ENCODE peak calls at places on chromosomes 1 and 21, in four cellular contexts. I is prostate gland; S is esophagus squamous epithelium; F is CD4-positive, alpha-beta T cell. C is an unnamed sample.

GRCh38 chr1:203906932-203907331 is 45.5 kb downstream of the SNRPE start:
- DNase-seq in I (no peak), S (no peak), F (no peak), C (no peak)

GRCh38 chr1:224914292-224914900 is 15.1 kb upstream of the DNAH14 start:
- DNase-seq in I (no peak), S (no peak), F (no peak), C (no peak)

GRCh38 chr1:150268342-150268705 is 492 bp downstream of the APH1A start:
- DNase-seq in I (peak; percentile 18), S (no peak), F (peak; percentile 44), C (no peak)

GRCh38 chr1:113536182-113536780 is 146.0 kb downstream of the MAGI3 start:
- DNase-seq in I (no peak), S (no peak), F (no peak), C (no peak)

GRCh38 chr1:62882161-62882560 is 98.2 kb downstream of the ATG4C start:
- DNase-seq in I (no peak), S (no peak), F (no peak), C (no peak)

GRCh38 chr1:66214901-66215300 is 319.1 kb upstream of the SGIP1 start:
- DNase-seq in I (no peak), S (no peak), F (no peak), C (no peak)

GRCh38 chr1:5424802-5425201 is 567.4 kb downstream of the NPHP4 start:
- DNase-seq in I (no peak), S (no peak), F (no peak), C (no peak)

GRCh38 chr1:74502432-74502831 is 10.0 kb downstream of the LRRC53 start:
- DNase-seq in I (no peak), S (no peak), F (no peak), C (no peak)

GRCh38 chr1:1778827-1779675 is 781 bp upstream of the NADK start:
- DNase-seq in I (peak; percentile 72), S (peak; percentile 80), F (peak; percentile 53), C (peak; percentile 88)

GRCh38 chr1:19666139-19666465 is 1.4 kb downstream of the HTR6 start:
- DNase-seq in I (no peak), S (no peak), F (no peak), C (no peak)

GRCh38 chr1:1889847-1890505 is 911 bp downstream of the GNB1 start:
- DNase-seq in I (no peak), S (no peak), F (no peak), C (peak; percentile 70)

GRCh38 chr1:147821883-147822282 is 61.5 kb upstream of the GJA5 start:
- DNase-seq in I (no peak), S (no peak), F (no peak), C (peak; percentile 39)

GRCh38 chr1:33036051-33036525 is 595 bp downstream of the AK2 start:
- DNase-seq in I (no peak), S (no peak), F (no peak), C (no peak)

GRCh38 chr1:9153152-9153551 is 24.2 kb upstream of the GPR157 start:
- DNase-seq in I (no peak), S (no peak), F (no peak), C (no peak)

GRCh38 chr1:28553229-28553930 is 495 bp downstream of the TRNAU1AP start:
- DNase-seq in I (peak; percentile 15), S (no peak), F (no peak), C (no peak)

GRCh38 chr1:172874950-172875349 is 175.8 kb downstream of the TNFSF18 start:
- DNase-seq in I (no peak), S (no peak), F (no peak), C (no peak)

GRCh38 chr1:113657556-113658063 is 101.7 kb downstream of the PHTF1 start:
- DNase-seq in I (no peak), S (no peak), F (no peak), C (no peak)

GRCh38 chr21:34775793-34776192 is 107.0 kb downstream of the CLIC6 start:
- DNase-seq in I (no peak), S (no peak), F (no peak), C (no peak)

GRCh38 chr1:84570436-84571149 is 3.6 kb downstream of the CTBS start:
- DNase-seq in I (no peak), S (no peak), F (no peak), C (no peak)

GRCh38 chr1:60279798-60280197 is 206.2 kb upstream of the C1orf87 start:
- DNase-seq in I (no peak), S (no peak), F (no peak), C (no peak)

GRCh38 chr1:200090252-200091159 is 63.0 kb downstream of the NR5A2 start:
- DNase-seq in I (no peak), S (no peak), F (no peak), C (no peak)

GRCh38 chr1:60922304-60922703 is 160.1 kb upstream of the NFIA start:
- DNase-seq in I (no peak), S (no peak), F (no peak), C (no peak)

GRCh38 chr1:25220666-25221065 is 11.6 kb downstream of the SYF2 start:
- DNase-seq in I (no peak), S (no peak), F (no peak), C (no peak)

GRCh38 chr1:240417317-240417716 is 194.6 kb downstream of the GREM2 start:
- DNase-seq in I (no peak), S (no peak), F (no peak), C (no peak)

GRCh38 chr1:228415853-228416216 is 826 bp downstream of the TRIM17 start:
- DNase-seq in I (no peak), S (no peak), F (no peak), C (no peak)

GRCh38 chr1:74160045-74160444 is 37.9 kb downstream of the LRRIQ3 start:
- DNase-seq in I (no peak), S (no peak), F (no peak), C (no peak)

GRCh38 chr1:39087109-39087834 is 61.1 kb downstream of the NDUFS5 start:
- DNase-seq in I (no peak), S (no peak), F (no peak), C (no peak)

GRCh38 chr1:78839704-78840277 is 166.7 kb downstream of the ADGRL4 start:
- DNase-seq in I (peak; percentile 13), S (no peak), F (no peak), C (no peak)

GRCh38 chr1:244338996-244339692 is 112.6 kb downstream of the ADSS2 start:
- DNase-seq in I (no peak), S (no peak), F (no peak), C (no peak)

GRCh38 chr1:160567858-160568682 is 11.2 kb downstream of the CD84 start:
- DNase-seq in I (no peak), S (no peak), F (peak; percentile 31), C (no peak)

GRCh38 chr1:41444796-41445195 is 39.7 kb downstream of the EDN2 start:
- DNase-seq in I (no peak), S (no peak), F (no peak), C (no peak)

GRCh38 chr1:41442697-41443251 is 41.7 kb downstream of the EDN2 start:
- DNase-seq in I (peak; percentile 87), S (no peak), F (no peak), C (no peak)

GRCh38 chr1:41446851-41447610 is 37.5 kb downstream of the EDN2 start:
- DNase-seq in I (no peak), S (no peak), F (no peak), C (no peak)

GRCh38 chr1:41440321-41441090 is 44.0 kb downstream of the EDN2 start:
- DNase-seq in I (no peak), S (no peak), F (no peak), C (no peak)

GRCh38 chr1:41444246-41444645 is 40.2 kb downstream of the EDN2 start:
- DNase-seq in I (no peak), S (no peak), F (no peak), C (no peak)
- TF ChIP-seq CTCF in I (no peak), S (no peak), F (no peak), C (no peak)

GRCh38 chr1:30342535-30343141 is 380.7 kb downstream of the MATN1 start:
- DNase-seq in I (no peak), S (no peak), F (no peak), C (no peak)
- TF ChIP-seq CTCF in I (no peak), S (no peak), F (no peak), C (no peak)

GRCh38 chr1:237041461-237041794 is 556 bp upstream of the RYR2 start:
- DNase-seq in I (no peak), S (no peak), F (no peak), C (no peak)

GRCh38 chr1:237042467-237042891 is 495 bp downstream of the RYR2 start:
- DNase-seq in I (no peak), S (no peak), F (no peak), C (no peak)

GRCh38 chr1:237040823-237041222 is 1.2 kb upstream of the RYR2 start:
- DNase-seq in I (no peak), S (no peak), F (no peak), C (no peak)

GRCh38 chr1:237042892-237043576 is 1.1 kb downstream of the RYR2 start:
- DNase-seq in I (no peak), S (no peak), F (no peak), C (no peak)

DNA sequence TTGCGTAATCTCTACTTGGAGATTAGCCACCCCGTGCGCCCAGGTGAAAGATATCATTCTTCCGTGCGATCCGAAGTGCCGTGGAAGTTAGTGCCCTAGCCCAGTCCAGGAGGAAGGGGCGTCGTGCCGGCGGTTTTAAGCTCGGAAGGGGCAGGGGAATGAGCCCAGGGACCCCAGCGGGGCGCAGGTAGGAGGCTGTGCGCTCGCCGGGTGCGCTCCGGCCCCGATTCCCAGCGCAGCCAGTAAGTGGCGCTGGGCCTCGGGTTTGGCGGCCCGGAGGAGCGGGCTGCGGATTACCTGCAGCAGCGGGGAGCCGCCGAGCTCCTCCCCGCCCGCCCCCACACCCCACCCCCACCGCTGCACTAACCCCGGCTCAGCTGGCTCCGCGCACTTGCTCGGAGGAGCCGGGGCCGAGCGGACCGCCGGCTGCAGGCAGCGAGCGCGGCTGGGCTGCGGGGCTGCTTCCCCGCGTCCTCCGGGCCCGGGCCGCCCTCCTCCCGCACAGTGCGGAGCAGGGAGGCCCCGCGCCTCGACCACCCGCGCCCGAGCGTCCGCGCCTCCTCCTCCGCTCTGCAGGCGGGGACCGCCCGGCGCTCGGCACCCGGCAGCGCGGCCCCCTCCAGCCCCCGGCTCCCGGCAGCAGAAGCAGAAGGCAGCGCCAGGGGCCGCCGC is at the start of gene RYR2:
- DNase-seq in I (no peak), S (no peak), F (no peak), C (no peak)
- TF ChIP-seq CTCF in I (peak; percentile 17), S (no peak), F (no peak), C (no peak)

DNA sequence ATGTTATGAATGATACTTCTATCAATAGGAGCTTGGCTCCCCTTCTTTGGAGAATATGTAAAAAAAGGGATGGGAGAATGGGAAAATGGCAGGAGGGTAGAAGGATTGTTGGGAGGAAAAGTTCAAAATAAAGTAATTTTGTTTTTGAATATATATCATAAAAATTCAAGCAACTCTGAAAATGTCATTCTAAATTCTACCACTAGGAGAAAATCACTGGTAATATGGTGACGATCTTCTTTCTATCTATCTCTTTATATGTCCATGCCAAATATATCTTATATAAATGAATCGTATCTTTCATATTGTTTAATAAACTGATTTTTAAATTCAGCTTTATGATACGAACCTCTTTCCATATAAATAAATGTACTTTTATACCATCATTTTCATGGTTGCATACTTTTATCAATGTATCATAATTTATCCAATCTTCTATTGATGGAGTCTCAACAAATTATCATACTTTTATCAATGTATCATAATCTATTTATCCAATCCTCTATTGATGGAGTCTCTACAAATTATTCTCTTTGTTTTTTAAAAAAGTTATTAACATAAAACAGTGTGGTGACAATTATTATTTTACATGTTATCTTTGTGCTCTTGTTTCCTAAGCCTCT is 73.7 kb upstream of the MARK1 start:
- DNase-seq in I (no peak), S (no peak), F (no peak), C (no peak)
- TF ChIP-seq CTCF in I (no peak), S (no peak), F (no peak), C (no peak)